ENCODE peak calls at places on chromosomes 16 and 17, in nine cellular contexts. J, Q, C, L, G, E, S, A and T are unnamed samples.

GRCh38 chr16:52383071-52383470 is 163.9 kb downstream of the TOX3 start:
- DNase-seq in J (no peak), S (no peak), Q (no peak), G (no peak), E (no peak), L (no peak), C (no peak), A (no peak), T (no peak)

GRCh38 chr17:60602385-60602742 is 2.4 kb downstream of the PPM1D start:
- DNase-seq in A (no peak), C (no peak), L (no peak), J (no peak), E (peak; percentile 7), G (no peak), S (no peak), Q (no peak), T (no peak)

GRCh38 chr17:48486557-48486956 is 44.3 kb downstream of the HOXB1 start:
- DNase-seq in E (peak; percentile 95), S (no peak), L (no peak), C (no peak), A (no peak), J (no peak), G (peak; percentile 54), Q (peak; percentile 98), T (no peak)

GRCh38 chr17:57935833-57936807 is 19.1 kb downstream of the CUEDC1 start:
- DNase-seq in A (no peak), L (no peak), S (no peak), C (no peak), G (no peak), J (no peak), Q (peak; percentile 28), E (peak; percentile 85), T (no peak)

GRCh38 chr17:1153795-1154546 is 25.8 kb downstream of the ABR start:
- DNase-seq in E (no peak), A (no peak), J (no peak), Q (peak; percentile 75), C (no peak), S (no peak), G (peak; percentile 93), L (peak; percentile 44), T (peak; percentile 93)

GRCh38 chr16:10466861-10467260 is 81.0 kb downstream of the ATF7IP2 start:
- DNase-seq in J (no peak), S (no peak), G (no peak), E (no peak), L (no peak), C (no peak), Q (no peak), A (no peak), T (no peak)

GRCh38 chr16:15599303-15600070 is 43.5 kb downstream of the MARF1 start:
- DNase-seq in S (no peak), A (no peak), G (no peak), L (no peak), J (no peak), C (no peak), E (peak; percentile 75), Q (no peak), T (no peak)

GRCh38 chr17:83122834-83123233 is 43.4 kb downstream of the METRNL start:
- DNase-seq in A (no peak), G (no peak), S (no peak), J (no peak), L (peak; percentile 8), C (no peak), Q (no peak), E (peak; percentile 37), T (peak; percentile 54)

GRCh38 chr16:75234856-75235696 is 16.3 kb downstream of the CTRB1 start:
- DNase-seq in G (no peak), A (no peak), E (no peak), S (no peak), J (no peak), Q (no peak), L (no peak), C (no peak), T (peak; percentile 47)

GRCh38 chr17:47804461-47804860 is 17.1 kb downstream of the OSBPL7 start:
- DNase-seq in E (no peak), G (no peak), S (no peak), C (no peak), L (no peak), Q (no peak), A (no peak), J (no peak), T (no peak)

GRCh38 chr16:66596986-66597848 is 7.3 kb upstream of the CMTM3 start:
- DNase-seq in S (no peak), Q (no peak), C (no peak), G (no peak), L (no peak), A (no peak), E (no peak), J (no peak), T (no peak)

GRCh38 chr16:50763211-50763610 is 21.3 kb downstream of the CYLD start:
- DNase-seq in L (no peak), E (peak; percentile 42), S (no peak), J (no peak), Q (peak; percentile 43), G (no peak), A (no peak), C (no peak), T (no peak)